ENCODE peak calls at places on chromosomes 16 and 17, in eight cellular contexts. C is RPMI8226; J is fibroblast of lung; R is A549; M is iPS-NIHi11; L is activated T-helper 1 cell treated with anti-CD3 and anti-CD28 coated beads, Interleukin-12 subunit alpha, Interleukin-12 subunit beta, Interleukin-2, Interleukin-4 antibody, amounts not matched to agents 30 ng/mL and 10 ng/mL and 1 ng/mL, durations not matched to agents 14 hours and 24 hours and 36 hours; S is SHP77; O is SW 1271. E is an unnamed sample.

GRCh38 chr16:3058173-3059030 is 7.0 kb upstream of the IL32 start:
- DNase-seq in C (peak), J (peak), R (peak), M (peak), L (no peak), S (no peak), O (peak), E (peak)

GRCh38 chr16:2015117-2015946 is 4.3 kb upstream of the NPW start:
- DNase-seq in C (no peak), J (peak), R (peak), M (no peak), L (no peak), S (no peak), O (no peak), E (no peak)

GRCh38 chr17:79810138-79811027 is 13.5 kb upstream of the CBX8 start:
- DNase-seq in C (peak), J (peak), R (peak), M (peak), L (peak), S (peak), O (peak), E (peak)

GRCh38 chr17:50314456-50315011 is 31.4 kb upstream of the XYLT2 start:
- DNase-seq in C (no peak), J (no peak), R (no peak), M (no peak), L (no peak), S (no peak), O (no peak), E (no peak)

GRCh38 chr17:49575524-49576120 is at the start of gene NXPH3:
- DNase-seq in C (peak), J (peak), R (peak), M (peak), L (peak), S (no peak), O (peak), E (no peak)

GRCh38 chr17:17729620-17730249 is 48.5 kb downstream of the RAI1 start:
- DNase-seq in C (peak), J (no peak), R (peak), M (peak), L (peak), S (peak), O (peak), E (peak)

GRCh38 chr16:11583171-11583570 is 3.5 kb downstream of the LITAF start:
- DNase-seq in C (no peak), J (peak), R (no peak), M (no peak), L (no peak), S (no peak), O (no peak), E (no peak)

GRCh38 chr17:12992676-12993075 is 25.2 kb downstream of the ELAC2 start:
- DNase-seq in C (no peak), J (no peak), R (no peak), M (no peak), L (no peak), S (no peak), O (no peak), E (no peak)

GRCh38 chr16:1790611-1791255 is 2.8 kb downstream of the IGFALS start:
- DNase-seq in C (no peak), J (no peak), R (no peak), M (no peak), L (no peak), S (no peak), O (no peak), E (no peak)

E was measured in NCI-H1092 treated with DMSO at 0.1 percent for 48 hours.